ENCODE peak calls at places on chromosomes 6 and 20, in ten cellular contexts. T is GM10248; U is NCI-H1694; J is SW 1271; O is dermis blood vessel endothelial cell; F is kidney epithelial cell; W is glutamatergic neuron; M is G401; N is stimulated activated CD4-positive, alpha-beta T cell treated with anti-CD3 and anti-CD28 coated beads, Interleukin-4, amount 100 ng/mL, for 4 hours; X is PC-9. C is an unnamed sample.

GRCh38 chr6:7107578-7108195 is at the start of gene RREB1:
- DNase-seq in N (peak), W (peak), X (no peak), T (peak), F (no peak), O (peak), M (peak), U (peak), J (peak), C (peak)

GRCh38 chr6:126077810-126078791 is 91.8 kb downstream of the TRMT11 start:
- DNase-seq in M (no peak), T (no peak), W (no peak), N (no peak), O (no peak), U (no peak), X (no peak), J (no peak), F (no peak), C (no peak)

GRCh38 chr6:88561974-88562736 is 396.0 kb upstream of the CNR1 start:
- DNase-seq in O (no peak), M (peak), T (no peak), J (no peak), N (no peak), X (no peak), F (no peak), W (no peak), U (no peak), C (no peak)

GRCh38 chr6:148064406-148065134 is 278.1 kb upstream of the SASH1 start:
- DNase-seq in O (peak), N (no peak), T (no peak), W (no peak), U (no peak), J (no peak), M (no peak), X (no peak), F (peak), C (peak)

GRCh38 chr6:2492686-2493523 is 247.5 kb upstream of the GMDS start:
- DNase-seq in O (no peak), W (no peak), T (no peak), X (no peak), J (no peak), M (no peak), F (no peak), U (no peak), N (no peak), C (no peak)

GRCh38 chr20:3222635-3223600 is 13.6 kb downstream of the ITPA start:
- DNase-seq in U (peak), M (no peak), F (peak), O (peak), T (peak), J (no peak), N (no peak), X (no peak), W (peak), C (peak)

GRCh38 chr20:18909254-18909653 is 95.7 kb downstream of the SCP2D1 start:
- DNase-seq in X (no peak), F (no peak), J (no peak), T (no peak), U (no peak), W (no peak), O (no peak), N (no peak), M (no peak), C (no peak)

GRCh38 chr20:10366898-10367419 is 67.1 kb downstream of the MKKS start:
- DNase-seq in N (no peak), M (no peak), W (no peak), F (no peak), J (no peak), T (no peak), O (peak), X (no peak), U (no peak), C (no peak)

GRCh38 chr6:135576055-135576454 is 78.5 kb upstream of the AHI1 start:
- DNase-seq in U (no peak), X (no peak), T (no peak), W (no peak), M (no peak), N (no peak), J (no peak), O (no peak), F (no peak), C (no peak)

GRCh38 chr20:53829706-53830521 is 236.3 kb upstream of the ZNF217 start:
- DNase-seq in X (peak), F (no peak), N (no peak), M (peak), U (no peak), O (peak), W (no peak), T (no peak), J (no peak), C (no peak)

GRCh38 chr6:4776493-4776966 is 326 bp downstream of the CDYL start:
- DNase-seq in N (peak), X (no peak), O (peak), W (peak), M (no peak), F (no peak), T (peak), J (no peak), U (no peak), C (peak)

GRCh38 chr20:22821081-22821480 is 214.0 kb upstream of the SSTR4 start:
- DNase-seq in M (no peak), T (no peak), U (no peak), F (no peak), N (no peak), O (no peak), W (no peak), J (no peak), X (no peak), C (no peak)

GRCh38 chr6:170027111-170028043 is 263.5 kb downstream of the DLL1 start:
- DNase-seq in N (no peak), T (no peak), M (no peak), F (no peak), W (peak), U (no peak), X (no peak), J (no peak), O (no peak), C (no peak)

GRCh38 chr6:49453221-49453620 is 9.8 kb downstream of the MMUT start:
- DNase-seq in O (peak), U (no peak), X (no peak), J (no peak), M (no peak), N (no peak), F (no peak), T (no peak), W (no peak), C (no peak)

GRCh38 chr6:155245193-155245592 is 18.6 kb upstream of the CLDN20 start:
- DNase-seq in F (no peak), U (no peak), N (no peak), O (no peak), X (no peak), M (no peak), T (no peak), J (no peak), W (no peak), C (no peak)

GRCh38 chr6:148263961-148264360 is 78.7 kb upstream of the SASH1 start:
- DNase-seq in N (no peak), F (no peak), T (no peak), O (no peak), U (no peak), J (no peak), X (peak), M (no peak), W (no peak), C (no peak)

GRCh38 chr6:137202078-137202477 is 17.1 kb downstream of the IFNGR1 start:
- DNase-seq in W (no peak), F (no peak), M (peak), N (no peak), O (no peak), X (no peak), T (no peak), U (no peak), J (no peak), C (peak)

GRCh38 chr6:163427498-163428254 is 13.2 kb downstream of the QKI start:
- DNase-seq in U (no peak), X (peak), O (peak), T (no peak), N (no peak), W (no peak), M (peak), J (no peak), F (no peak), C (no peak)

GRCh38 chr20:62816879-62817873 is at the start of gene COL9A3:
- DNase-seq in X (no peak), M (no peak), O (no peak), F (no peak), N (no peak), T (no peak), U (no peak), W (no peak), J (no peak), C (peak)

GRCh38 chr20:62208805-62209755 is 11.0 kb downstream of the HRH3 start:
- DNase-seq in F (no peak), T (no peak), J (no peak), U (no peak), M (no peak), X (peak), O (peak), N (no peak), W (peak), C (peak)

GRCh38 chr20:1423625-1424106 is 30.8 kb upstream of the FKBP1A start:
- DNase-seq in O (peak), N (no peak), F (no peak), W (no peak), U (no peak), T (no peak), J (no peak), M (peak), X (peak), C (peak)

GRCh38 chr20:22106308-22106938 is 401.0 kb downstream of the PAX1 start:
- DNase-seq in M (peak), N (no peak), T (no peak), X (no peak), W (no peak), F (no peak), J (no peak), U (no peak), O (no peak), C (no peak)

GRCh38 chr6:42937548-42938427 is 8.5 kb downstream of the CNPY3 start:
- DNase-seq in T (no peak), N (no peak), X (no peak), U (no peak), M (no peak), F (no peak), O (no peak), J (no peak), W (no peak), C (no peak)

GRCh38 chr6:144143878-144144277 is 6.4 kb upstream of the STX11 start:
- DNase-seq in T (no peak), O (no peak), M (no peak), N (no peak), F (no peak), W (no peak), J (no peak), U (no peak), X (no peak), C (no peak)

GRCh38 chr20:48079028-48079427 is 293.7 kb upstream of the SULF2 start:
- DNase-seq in M (no peak), U (no peak), J (no peak), T (no peak), F (no peak), X (no peak), W (no peak), O (no peak), N (no peak), C (no peak)

GRCh38 chr20:35644806-35645205 is 19.9 kb downstream of the CPNE1 start:
- DNase-seq in O (no peak), M (no peak), J (no peak), X (no peak), N (no peak), W (no peak), T (no peak), F (no peak), U (no peak), C (no peak)

GRCh38 chr6:28633445-28634215 is 107.9 kb downstream of the GPX5 start:
- DNase-seq in X (no peak), U (no peak), N (no peak), T (no peak), M (peak), O (no peak), F (no peak), J (no peak), W (no peak), C (no peak)

GRCh38 chr20:12086359-12086758 is 168.7 kb downstream of the BTBD3 start:
- DNase-seq in F (no peak), M (no peak), T (no peak), O (no peak), U (no peak), W (no peak), N (no peak), X (no peak), J (no peak), C (no peak)

GRCh38 chr20:31740208-31740607 is 1.1 kb downstream of the TPX2 start:
- DNase-seq in J (no peak), M (no peak), X (peak), F (no peak), U (no peak), W (no peak), O (peak), T (peak), N (no peak), C (no peak)

GRCh38 chr20:19918965-19919329 is 98.2 kb upstream of the NAA20 start:
- DNase-seq in W (peak), T (no peak), U (peak), X (no peak), N (no peak), O (peak), J (no peak), F (no peak), M (no peak), C (no peak)

GRCh38 chr20:24149881-24150307 is 161.3 kb upstream of the GGTLC1 start:
- DNase-seq in U (no peak), X (no peak), T (no peak), W (peak), F (no peak), J (no peak), O (peak), N (no peak), M (no peak), C (peak)

GRCh38 chr6:37061157-37061804 is 55.8 kb downstream of the FGD2 start:
- DNase-seq in J (no peak), N (no peak), F (no peak), O (no peak), X (no peak), W (no peak), M (peak), T (no peak), U (no peak), C (no peak)

GRCh38 chr20:44720994-44721784 is 6.0 kb downstream of the CCN5 start:
- DNase-seq in U (no peak), F (no peak), M (no peak), J (no peak), O (peak), T (no peak), N (no peak), X (peak), W (no peak), C (no peak)

GRCh38 chr6:151900256-151900655 is 92.8 kb downstream of the ESR1 start:
- DNase-seq in U (no peak), X (peak), J (no peak), M (no peak), O (no peak), F (no peak), T (no peak), W (no peak), N (no peak), C (no peak)

GRCh38 chr6:134819236-134819635 is 130.7 kb downstream of the ALDH8A1 start:
- DNase-seq in M (no peak), F (no peak), X (peak), N (no peak), T (no peak), J (no peak), O (no peak), U (no peak), W (no peak), C (no peak)

GRCh38 chr6:90027004-90027403 is 132.7 kb downstream of the GJA10 start:
- DNase-seq in O (no peak), M (no peak), N (no peak), J (no peak), U (no peak), T (no peak), W (no peak), X (no peak), F (no peak), C (no peak)

GRCh38 chr20:53926428-53927028 is 143.9 kb downstream of the BCAS1 start:
- DNase-seq in O (peak), T (peak), X (peak), M (no peak), F (peak), N (peak), U (no peak), W (no peak), J (peak), C (no peak)

C was measured in nephron progenitor cell.